ENCODE peak calls at places on chromosomes 5 and 9, in five cellular contexts. R is cardiac fibroblast, Z is type B pancreatic cell, C is mammary epithelial cell, T is mucosa of descending colon. X is an unnamed sample.

GRCh38 chr5:33032161-33033085 is 321.3 kb downstream of the NPR3 start:
- DNase-seq in R (peak; percentile 39), Z (no peak), C (no peak), T (no peak), X (no peak)

GRCh38 chr5:169893586-169893985 is 86.7 kb downstream of the INSYN2B start:
- DNase-seq in R (peak; percentile 66), Z (no peak), C (no peak), T (no peak), X (no peak)

GRCh38 chr9:89444212-89444611 is 53.7 kb downstream of the SEMA4D start:
- DNase-seq in R (no peak), Z (no peak), C (no peak), T (peak; percentile 67), X (no peak)

GRCh38 chr9:97363661-97364299 is 48.1 kb upstream of the TDRD7 start:
- DNase-seq in R (no peak), Z (no peak), C (no peak), T (no peak), X (no peak)

GRCh38 chr9:22084336-22085035 is 75.4 kb upstream of the CDKN2B start:
- DNase-seq in R (peak; percentile 93), Z (no peak), C (peak; percentile 91), T (no peak), X (no peak)

GRCh38 chr5:1028481-1029269 is 20.1 kb downstream of the NKD2 start:
- DNase-seq in R (no peak), Z (no peak), C (no peak), T (no peak), X (peak; percentile 5)

GRCh38 chr5:19891658-19892057 is 96.3 kb downstream of the CDH18 start:
- DNase-seq in R (peak; percentile 32), Z (no peak), C (peak; percentile 64), T (no peak), X (no peak)

GRCh38 chr9:122370869-122371467 is at the start of gene PTGS1:
- DNase-seq in R (no peak), Z (no peak), C (no peak), T (peak; percentile 79), X (peak; percentile 89)

GRCh38 chr9:89116064-89116817 is 62.4 kb downstream of the SHC3 start:
- DNase-seq in R (peak; percentile 97), Z (no peak), C (peak; percentile 28), T (no peak), X (no peak)

GRCh38 chr9:4831119-4831518 is 38.4 kb downstream of the RCL1 start:
- DNase-seq in R (no peak), Z (no peak), C (no peak), T (no peak), X (no peak)

GRCh38 chr5:75335952-75336624 is 932 bp upstream of the HMGCR start:
- DNase-seq in R (peak; percentile 83), Z (no peak), C (peak; percentile 78), T (no peak), X (no peak)

GRCh38 chr5:116765441-116765840 is 190.8 kb upstream of the SEMA6A start:
- DNase-seq in R (no peak), Z (no peak), C (peak; percentile 27), T (no peak), X (no peak)

GRCh38 chr5:137146402-137146889 is 352.7 kb downstream of the SPOCK1 start:
- DNase-seq in R (peak; percentile 99), Z (no peak), C (peak; percentile 99), T (no peak), X (no peak)

GRCh38 chr5:168324864-168325615 is 33.6 kb downstream of the WWC1 start:
- DNase-seq in R (no peak), Z (no peak), C (peak; percentile 85), T (no peak), X (no peak)

GRCh38 chr5:98461485-98461884 is 312.0 kb upstream of the RGMB start:
- DNase-seq in R (no peak), Z (no peak), C (no peak), T (no peak), X (no peak)

GRCh38 chr5:115372121-115372520 is 75.7 kb upstream of the CCDC112 start:
- DNase-seq in R (peak; percentile 46), Z (no peak), C (peak; percentile 16), T (no peak), X (no peak)

GRCh38 chr5:118208031-118208453 is 780.3 kb downstream of the DTWD2 start:
- DNase-seq in R (no peak), Z (no peak), C (no peak), T (peak; percentile 46), X (no peak)

GRCh38 chr5:95620870-95621838 is 1.3 kb downstream of the GPR150 start:
- DNase-seq in R (peak; percentile 18), Z (peak; percentile 68), C (no peak), T (peak; percentile 76), X (peak; percentile 16)

GRCh38 chr9:16515879-16516289 is 354.6 kb downstream of the BNC2 start:
- DNase-seq in R (peak; percentile 82), Z (no peak), C (no peak), T (no peak), X (no peak)

GRCh38 chr9:3244963-3245653 is 280.7 kb downstream of the RFX3 start:
- DNase-seq in R (peak; percentile 16), Z (no peak), C (no peak), T (no peak), X (no peak)

GRCh38 chr9:22354699-22355384 is 91.8 kb upstream of the DMRTA1 start:
- DNase-seq in R (no peak), Z (no peak), C (no peak), T (no peak), X (no peak)

GRCh38 chr5:55724276-55724675 is 12.2 kb upstream of the SLC38A9 start:
- DNase-seq in R (peak; percentile 50), Z (no peak), C (no peak), T (no peak), X (no peak)

GRCh38 chr5:68330564-68330963 is 115.0 kb downstream of the PIK3R1 start:
- DNase-seq in R (peak; percentile 35), Z (no peak), C (peak; percentile 61), T (no peak), X (no peak)

GRCh38 chr9:36191290-36191645 is 547 bp downstream of the CLTA start:
- DNase-seq in R (peak; percentile 31), Z (no peak), C (peak; percentile 30), T (no peak), X (no peak)

GRCh38 chr9:107274096-107274495 is 9.0 kb upstream of the RAD23B start:
- DNase-seq in R (no peak), Z (no peak), C (no peak), T (no peak), X (no peak)
- TF ChIP-seq CTCF in R (no peak), Z (peak; percentile 45), C (peak; percentile 14), T (no peak), X (no peak)

DNA sequence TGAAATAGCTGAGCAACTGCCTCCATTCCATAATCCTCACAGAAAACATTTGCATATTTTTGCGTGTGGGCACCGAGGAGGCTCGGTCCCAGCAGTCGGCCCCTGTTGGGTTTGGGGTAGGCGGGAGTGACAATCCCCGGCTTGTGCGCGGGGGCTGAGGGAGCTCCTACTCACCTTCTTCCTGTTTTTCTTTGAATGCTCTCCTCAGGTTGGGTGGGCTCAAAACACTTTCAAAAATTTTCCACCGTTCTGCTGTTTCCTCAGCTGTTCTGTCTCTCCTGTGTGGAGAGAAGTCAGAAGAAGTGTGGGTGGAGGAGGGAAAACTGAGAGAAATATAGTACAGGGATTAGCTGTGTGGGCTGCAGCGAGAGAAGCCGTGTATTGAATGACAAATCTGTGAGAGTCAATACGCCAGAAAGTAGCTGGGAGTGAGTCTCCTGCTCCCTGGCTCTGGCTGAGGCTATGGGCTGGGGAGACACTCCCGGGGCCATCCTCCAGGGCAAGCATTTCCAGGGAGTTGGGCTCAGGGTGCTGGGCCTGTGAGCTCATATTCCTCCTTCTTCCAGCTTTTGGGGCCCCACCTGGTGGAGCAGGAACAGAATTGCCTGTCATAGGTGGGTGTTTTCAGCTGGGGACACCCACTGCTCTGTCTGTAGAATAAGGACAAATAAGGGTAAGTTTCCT is 84.7 kb downstream of the CMYA5 start:
- DNase-seq in R (peak; percentile 8), Z (no peak), C (peak; percentile 54), T (no peak), X (no peak)
- TF ChIP-seq CTCF in R (peak; percentile 25), Z (peak; percentile 43), C (peak; percentile 58), T (no peak), X (no peak)

GRCh38 chr5:34538026-34538672 is 118.0 kb upstream of the RAI14 start:
- DNase-seq in R (peak; percentile 61), Z (no peak), C (peak; percentile 45), T (no peak), X (no peak)
- TF ChIP-seq CTCF in R (peak; percentile 42), Z (no peak), C (peak; percentile 28), T (no peak), X (peak; percentile 42)

DNA sequence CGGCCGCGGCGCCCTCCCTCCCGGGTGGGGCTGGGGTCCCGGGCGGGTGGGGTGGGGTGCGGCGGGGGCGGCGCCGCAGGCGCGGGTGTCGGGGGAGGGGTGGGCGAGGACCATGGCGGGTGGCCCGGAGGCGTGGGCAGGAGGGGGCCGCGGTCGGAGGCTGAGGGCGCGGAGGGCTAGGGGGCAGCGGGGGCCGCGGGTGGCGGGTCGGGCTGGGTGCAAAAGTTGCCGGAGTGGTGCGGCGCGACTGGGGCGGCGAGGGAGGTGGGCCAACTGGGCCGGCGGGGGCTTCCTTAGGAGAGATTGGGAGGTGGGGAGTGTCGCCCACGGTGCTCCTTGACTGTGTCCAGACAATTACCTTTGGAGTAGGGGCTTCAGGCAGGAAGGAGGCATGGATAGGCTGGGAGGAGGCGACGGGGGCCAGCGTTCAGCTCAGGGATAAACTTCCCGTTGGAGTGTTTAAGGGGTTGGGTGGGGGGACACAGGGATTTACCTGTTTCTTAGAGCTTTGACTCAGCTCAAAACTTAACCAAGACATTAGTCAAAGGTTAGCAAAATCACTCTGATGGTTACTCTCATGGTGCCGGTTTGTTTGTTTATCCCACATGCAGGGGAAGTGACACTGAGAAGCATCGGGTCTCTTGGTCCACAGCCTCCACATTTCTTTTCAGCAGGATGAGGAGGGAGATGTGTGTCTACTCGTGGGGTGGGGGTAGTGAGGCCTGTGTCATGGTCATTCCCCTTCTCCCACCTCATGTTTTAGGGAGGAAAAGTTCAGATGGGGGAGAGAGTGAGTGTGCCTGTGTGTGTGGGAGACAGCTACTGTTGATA is 869 bp downstream of the CSNK1G3 start:
- DNase-seq in R (peak; percentile 35), Z (peak; percentile 70), C (peak; percentile 41), T (peak; percentile 71), X (no peak)
- TF ChIP-seq CTCF in R (no peak), Z (no peak), C (no peak), T (no peak), X (no peak)

GRCh38 chr5:15789661-15790060 is 289.7 kb downstream of the FBXL7 start:
- DNase-seq in R (no peak), Z (no peak), C (no peak), T (no peak), X (no peak)

GRCh38 chr5:15794117-15794985 is 294.4 kb downstream of the FBXL7 start:
- DNase-seq in R (peak; percentile 53), Z (no peak), C (no peak), T (no peak), X (no peak)

GRCh38 chr5:15790446-15791005 is 290.5 kb downstream of the FBXL7 start:
- DNase-seq in R (peak; percentile 24), Z (no peak), C (no peak), T (no peak), X (no peak)

GRCh38 chr5:15791859-15792258 is 291.9 kb downstream of the FBXL7 start:
- DNase-seq in R (peak; percentile 43), Z (no peak), C (no peak), T (no peak), X (no peak)

GRCh38 chr5:15791274-15791673 is 291.3 kb downstream of the FBXL7 start:
- DNase-seq in R (peak; percentile 26), Z (no peak), C (no peak), T (no peak), X (no peak)
- TF ChIP-seq CTCF in R (peak; percentile 19), Z (no peak), C (no peak), T (no peak), X (peak; percentile 57)